ENCODE peak calls at places on chromosomes 4 and X, in seven cellular contexts. Z, B, M, Q, U, D and H are unnamed samples.

GRCh38 chr4:182297659-182298058 is 54.5 kb downstream of the TENM3 start:
- DNase-seq in Z (peak; percentile 42), B (no peak), M (peak; percentile 86), Q (no peak), U (no peak), D (no peak), H (no peak)

GRCh38 chr4:6829077-6829476 is 46.5 kb downstream of the KIAA0232 start:
- DNase-seq in Z (peak; percentile 40), B (no peak), M (no peak), Q (no peak), U (no peak), D (no peak), H (no peak)

GRCh38 chr4:159344877-159345276 is 242.0 kb downstream of the RAPGEF2 start:
- DNase-seq in Z (no peak), B (no peak), M (no peak), Q (no peak), U (no peak), D (no peak), H (no peak)

GRCh38 chrX:102345916-102346315 is 93.9 kb downstream of the NXF2B start:
- DNase-seq in Z (peak; percentile 39), B (peak; percentile 22), M (no peak), Q (peak; percentile 43), U (peak; percentile 39), D (peak; percentile 46), H (peak; percentile 69)

GRCh38 chr4:123399638-123400358 is 3.2 kb downstream of the SPRY1 start:
- DNase-seq in Z (peak; percentile 55), B (no peak), M (no peak), Q (no peak), U (peak; percentile 50), D (no peak), H (no peak)

GRCh38 chr4:86181585-86181984 is 178.3 kb downstream of the MAPK10 start:
- DNase-seq in Z (peak; percentile 61), B (no peak), M (no peak), Q (no peak), U (peak; percentile 56), D (no peak), H (no peak)

GRCh38 chr4:126799971-126800722 is 832.6 kb upstream of the INTU start:
- DNase-seq in Z (peak; percentile 72), B (no peak), M (no peak), Q (no peak), U (peak; percentile 56), D (no peak), H (no peak)

GRCh38 chr4:106530816-106531215 is 162.2 kb upstream of the GIMD1 start:
- DNase-seq in Z (no peak), B (no peak), M (no peak), Q (no peak), U (peak; percentile 26), D (no peak), H (no peak)

GRCh38 chr4:119697887-119698393 is 69.3 kb upstream of the PDE5A start:
- DNase-seq in Z (no peak), B (no peak), M (no peak), Q (no peak), U (no peak), D (no peak), H (no peak)

GRCh38 chr4:75308049-75308448 is 206.2 kb downstream of the RCHY1 start:
- DNase-seq in Z (no peak), B (no peak), M (no peak), Q (no peak), U (no peak), D (no peak), H (no peak)

GRCh38 chr4:7398788-7399432 is 35.8 kb downstream of the PSAPL1 start:
- DNase-seq in Z (no peak), B (no peak), M (no peak), Q (peak; percentile 23), U (no peak), D (no peak), H (no peak)

DNA sequence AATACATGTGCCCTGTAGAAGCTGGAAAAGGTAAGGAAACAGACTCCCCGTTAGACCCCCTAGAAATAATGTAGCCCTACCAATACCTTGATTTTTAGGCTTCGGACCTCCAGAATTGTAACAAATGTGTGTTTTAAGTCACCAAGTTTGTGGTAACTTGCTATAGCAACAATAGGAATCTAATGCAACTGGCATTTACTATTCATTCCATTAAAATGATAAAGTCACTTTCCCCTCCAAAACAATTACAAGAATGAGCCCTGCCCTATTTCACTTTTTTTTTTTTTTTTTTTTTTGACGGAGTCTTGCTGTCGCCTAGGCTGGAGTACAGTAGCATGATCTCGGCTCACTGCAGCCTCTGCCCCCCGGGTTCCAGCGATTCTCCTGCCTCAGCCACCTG is 3.5 kb upstream of the DDX60L start:
- DNase-seq in Z (no peak), B (no peak), M (no peak), Q (no peak), U (peak; percentile 84), D (no peak), H (no peak)
- H3K27ac ChIP-seq in Z (no peak overlapping the region), B (no peak overlapping the region), M (no peak overlapping the region), Q (no peak overlapping the region), U (peak overlapping the region; percentile 96), D (no peak overlapping the region), H (no peak overlapping the region)

GRCh38 chr4:185868983-185869938 is 57.3 kb upstream of the SORBS2 start:
- DNase-seq in Z (no peak), B (no peak), M (peak; percentile 77), Q (no peak), U (no peak), D (no peak), H (no peak)
- H3K27ac ChIP-seq in Z (no peak overlapping the region), B (no peak overlapping the region), M (no peak overlapping the region), Q (no peak overlapping the region), U (no peak overlapping the region), D (no peak overlapping the region), H (peak overlapping the region; percentile 77)

DNA sequence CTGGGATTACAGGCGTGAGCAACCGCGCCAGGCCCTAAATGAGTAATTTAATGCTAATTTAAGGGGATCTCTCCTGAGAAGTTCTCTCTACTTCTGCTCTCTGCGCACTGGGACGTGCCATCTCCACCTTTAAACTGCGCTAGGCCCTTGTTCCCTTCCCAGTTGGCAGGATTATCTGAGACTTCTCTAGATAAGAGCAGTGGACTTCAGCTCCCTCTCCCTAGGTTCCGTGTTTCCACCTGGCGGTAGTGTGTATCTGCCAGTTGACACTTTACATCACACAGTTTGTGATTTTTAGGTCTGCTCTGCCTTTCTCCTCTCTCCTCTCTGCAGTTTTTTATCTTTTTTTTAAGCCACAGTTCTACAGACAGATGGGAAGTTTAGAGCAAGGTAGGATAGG is 40.2 kb downstream of the ARHGAP10 start:
- DNase-seq in Z (no peak), B (no peak), M (no peak), Q (no peak), U (no peak), D (no peak), H (no peak)
- H3K27ac ChIP-seq in Z (peak overlapping the region; percentile 65), B (no peak overlapping the region), M (peak overlapping the region; percentile 60), Q (no peak overlapping the region), U (peak overlapping the region; percentile 76), D (no peak overlapping the region), H (peak overlapping the region; percentile 19)

DNA sequence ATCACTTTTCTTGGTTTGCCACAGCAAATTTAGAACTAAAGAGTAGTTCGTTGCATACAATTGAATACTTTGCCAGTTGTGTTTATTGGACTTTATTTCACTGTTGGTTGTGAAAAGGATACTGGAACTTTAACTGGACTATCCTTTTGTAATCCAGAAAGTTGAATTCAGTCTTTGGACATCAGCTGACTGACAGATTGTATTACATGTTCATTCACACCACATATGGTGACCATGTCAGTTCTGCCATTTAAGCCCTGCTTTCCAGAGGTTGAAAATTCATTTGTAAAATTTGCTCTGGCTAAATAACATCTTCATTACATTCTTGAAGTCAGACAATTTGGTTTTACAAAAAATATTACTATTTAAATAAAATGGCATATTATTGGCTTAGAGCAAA is 251.7 kb downstream of the CAMK2D start:
- DNase-seq in Z (no peak), B (no peak), M (no peak), Q (no peak), U (no peak), D (no peak), H (no peak)
- H3K27ac ChIP-seq in Z (no peak overlapping the region), B (no peak overlapping the region), M (no peak overlapping the region), Q (no peak overlapping the region), U (no peak overlapping the region), D (no peak overlapping the region), H (no peak overlapping the region)

GRCh38 chr4:88759039-88759631 is 61.5 kb upstream of the NAP1L5 start:
- DNase-seq in Z (peak; percentile 83), B (no peak), M (no peak), Q (no peak), U (peak; percentile 45), D (no peak), H (no peak)
- H3K27ac ChIP-seq in Z (peak overlapping the region; percentile 55), B (no peak overlapping the region), M (peak overlapping the region; percentile 6), Q (peak overlapping the region; percentile 90), U (no peak overlapping the region), D (no peak overlapping the region), H (no peak overlapping the region)

GRCh38 chrX:154525606-154526490 is 9.8 kb upstream of the FAM3A start:
- DNase-seq in Z (no peak), B (no peak), M (no peak), Q (no peak), U (no peak), D (no peak), H (no peak)
- H3K27ac ChIP-seq in Z (no peak overlapping the region), B (no peak overlapping the region), M (no peak overlapping the region), Q (no peak overlapping the region), U (no peak overlapping the region), D (no peak overlapping the region), H (no peak overlapping the region)

DNA sequence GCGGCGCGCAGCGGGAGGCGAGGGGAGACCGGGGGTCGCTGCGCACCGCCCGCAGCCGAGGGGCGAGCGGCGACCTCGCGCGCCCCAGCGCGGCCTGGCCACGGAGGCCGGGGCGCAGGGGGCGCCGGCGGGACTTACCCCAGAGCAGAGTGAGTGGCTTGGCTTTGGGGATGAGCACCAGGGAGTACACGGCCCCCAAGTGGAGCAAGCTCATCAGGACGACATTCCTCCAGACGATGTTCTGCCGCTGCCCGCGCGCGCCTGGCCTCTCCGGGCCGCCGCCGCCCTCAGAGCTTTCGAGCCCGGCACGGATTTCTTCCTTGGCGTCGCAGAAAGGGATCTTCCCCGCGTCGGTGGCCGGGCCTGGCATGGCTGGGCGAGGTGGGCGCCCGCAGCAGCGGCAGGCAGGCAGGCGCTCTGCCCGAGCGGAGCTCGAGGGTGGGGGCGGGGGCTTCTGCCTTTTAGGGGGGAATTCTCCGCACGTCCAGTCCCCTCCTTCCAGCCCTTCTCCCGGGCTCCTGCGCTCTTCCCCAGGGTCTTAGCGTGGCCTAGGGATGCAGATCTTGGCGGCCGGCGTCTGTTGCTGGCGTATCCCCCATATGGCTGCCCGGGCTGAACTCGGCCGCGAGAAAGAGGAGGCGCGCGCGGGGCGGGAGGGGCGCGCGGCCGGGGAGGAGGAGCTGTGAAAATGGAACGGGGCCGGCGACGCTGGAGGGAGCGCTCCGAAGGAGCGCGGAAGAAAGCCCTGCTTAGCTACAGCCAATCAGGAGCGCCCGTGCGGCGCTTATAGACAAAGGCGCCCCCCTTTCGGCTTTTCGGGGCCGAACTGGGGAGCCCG is at the start of gene SCD5:
- DNase-seq in Z (peak; percentile 90), B (no peak), M (no peak), Q (peak; percentile 89), U (peak; percentile 96), D (peak; percentile 45), H (peak; percentile 67)
- H3K27ac ChIP-seq in Z (no peak within 1 kb of the TSS), B (no peak within 1 kb of the TSS), M (peak within 1 kb of the TSS; percentile 83), Q (peak within 1 kb of the TSS; percentile 92), U (no peak within 1 kb of the TSS), D (no peak within 1 kb of the TSS), H (peak within 1 kb of the TSS; percentile 57)

GRCh38 chrX:40090961-40091360 is 6.8 kb downstream of the BCOR start:
- DNase-seq in Z (no peak), B (no peak), M (no peak), Q (no peak), U (no peak), D (no peak), H (no peak)
- H3K27ac ChIP-seq in Z (no peak overlapping the region), B (peak overlapping the region; percentile 75), M (peak overlapping the region; percentile 77), Q (no peak overlapping the region), U (no peak overlapping the region), D (no peak overlapping the region), H (no peak overlapping the region)